ENCODE peak calls at places on chromosomes 6 and 20, in six cellular contexts. One of them, this sample, is unnamed.

GRCh38 chr6:125867483-125867935 is 76.7 kb downstream of the NCOA7 start:
- DNase-seq in T-cell: no peak
- DNase-seq in hepatic stellate cell: no peak
- DNase-seq in astrocyte of the spinal cord: peak; percentile 80
- DNase-seq in OCI-LY7: no peak
- DNase-seq in germinal center: no peak
- DNase-seq in this sample: no peak

GRCh38 chr6:150565945-150566344 is 33.7 kb upstream of the PLEKHG1 start:
- DNase-seq in T-cell: no peak
- DNase-seq in hepatic stellate cell: no peak
- DNase-seq in astrocyte of the spinal cord: no peak
- DNase-seq in OCI-LY7: no peak
- DNase-seq in germinal center: no peak
- DNase-seq in this sample: no peak

GRCh38 chr6:157761926-157762325 is 61.1 kb upstream of the SNX9 start:
- DNase-seq in T-cell: no peak
- DNase-seq in hepatic stellate cell: no peak
- DNase-seq in astrocyte of the spinal cord: no peak
- DNase-seq in OCI-LY7: no peak
- DNase-seq in germinal center: no peak
- DNase-seq in this sample: no peak

GRCh38 chr6:22349051-22349450 is 52.2 kb upstream of the PRL start:
- DNase-seq in T-cell: no peak
- DNase-seq in hepatic stellate cell: no peak
- DNase-seq in astrocyte of the spinal cord: no peak
- DNase-seq in OCI-LY7: no peak
- DNase-seq in germinal center: no peak
- DNase-seq in this sample: no peak

GRCh38 chr6:139240161-139241010 is 51.4 kb downstream of the TXLNB start:
- DNase-seq in T-cell: no peak
- DNase-seq in hepatic stellate cell: peak; percentile 66
- DNase-seq in astrocyte of the spinal cord: peak; percentile 93
- DNase-seq in OCI-LY7: no peak
- DNase-seq in germinal center: no peak
- DNase-seq in this sample: no peak

GRCh38 chr20:62272200-62272599 is 30.6 kb upstream of the ADRM1 start:
- DNase-seq in T-cell: no peak
- DNase-seq in hepatic stellate cell: no peak
- DNase-seq in astrocyte of the spinal cord: no peak
- DNase-seq in OCI-LY7: peak; percentile 4
- DNase-seq in germinal center: no peak
- DNase-seq in this sample: no peak

GRCh38 chr6:65566117-65566516 is 140.9 kb downstream of the EYS start:
- DNase-seq in T-cell: no peak
- DNase-seq in hepatic stellate cell: no peak
- DNase-seq in astrocyte of the spinal cord: no peak
- DNase-seq in OCI-LY7: peak; percentile 1
- DNase-seq in germinal center: no peak
- DNase-seq in this sample: no peak

GRCh38 chr6:147418523-147418922 is 90.0 kb upstream of the SAMD5 start:
- DNase-seq in T-cell: no peak
- DNase-seq in hepatic stellate cell: no peak
- DNase-seq in astrocyte of the spinal cord: no peak
- DNase-seq in OCI-LY7: no peak
- DNase-seq in germinal center: no peak
- DNase-seq in this sample: no peak

GRCh38 chr20:13791562-13792459 is 7.0 kb downstream of the NDUFAF5 start:
- DNase-seq in T-cell: no peak
- DNase-seq in hepatic stellate cell: no peak
- DNase-seq in astrocyte of the spinal cord: no peak
- DNase-seq in OCI-LY7: no peak
- DNase-seq in germinal center: no peak
- DNase-seq in this sample: no peak

GRCh38 chr6:81613606-81614005 is 138.9 kb downstream of the TENT5A start:
- DNase-seq in T-cell: no peak
- DNase-seq in hepatic stellate cell: no peak
- DNase-seq in astrocyte of the spinal cord: peak; percentile 56
- DNase-seq in OCI-LY7: no peak
- DNase-seq in germinal center: no peak
- DNase-seq in this sample: no peak

GRCh38 chr20:17806739-17807441 is 107.1 kb downstream of the BANF2 start:
- DNase-seq in T-cell: no peak
- DNase-seq in hepatic stellate cell: peak; percentile 74
- DNase-seq in astrocyte of the spinal cord: peak; percentile 75
- DNase-seq in OCI-LY7: no peak
- DNase-seq in germinal center: no peak
- DNase-seq in this sample: no peak

GRCh38 chr6:13660893-13661292 is 45.8 kb downstream of the NOL7 start:
- DNase-seq in T-cell: no peak
- DNase-seq in hepatic stellate cell: no peak
- DNase-seq in astrocyte of the spinal cord: no peak
- DNase-seq in OCI-LY7: no peak
- DNase-seq in germinal center: no peak
- DNase-seq in this sample: no peak

GRCh38 chr6:57190140-57190539 is 18.0 kb downstream of the BAG2 start:
- DNase-seq in T-cell: no peak
- DNase-seq in hepatic stellate cell: peak; percentile 21
- DNase-seq in astrocyte of the spinal cord: peak; percentile 57
- DNase-seq in OCI-LY7: peak; percentile 15
- DNase-seq in germinal center: no peak
- DNase-seq in this sample: no peak

GRCh38 chr20:63519765-63520593 is 586 bp upstream of the PPDPF start:
- DNase-seq in T-cell: peak; percentile 44
- DNase-seq in hepatic stellate cell: peak; percentile 69
- DNase-seq in astrocyte of the spinal cord: peak; percentile 23
- DNase-seq in OCI-LY7: peak; percentile 55
- DNase-seq in germinal center: peak; percentile 71
- DNase-seq in this sample: peak; percentile 84

GRCh38 chr6:154513601-154514320 is 3.3 kb upstream of the CNKSR3 start:
- DNase-seq in T-cell: no peak
- DNase-seq in hepatic stellate cell: no peak
- DNase-seq in astrocyte of the spinal cord: no peak
- DNase-seq in OCI-LY7: no peak
- DNase-seq in germinal center: no peak
- DNase-seq in this sample: no peak

GRCh38 chr20:56429496-56429895 is 17.4 kb downstream of the CASS4 start:
- DNase-seq in T-cell: no peak
- DNase-seq in hepatic stellate cell: peak; percentile 60
- DNase-seq in astrocyte of the spinal cord: peak; percentile 67
- DNase-seq in OCI-LY7: no peak
- DNase-seq in germinal center: peak; percentile 23
- DNase-seq in this sample: no peak

GRCh38 chr6:131963063-131963462 is 11.9 kb upstream of the CCN2 start:
- DNase-seq in T-cell: no peak
- DNase-seq in hepatic stellate cell: no peak
- DNase-seq in astrocyte of the spinal cord: no peak
- DNase-seq in OCI-LY7: no peak
- DNase-seq in germinal center: no peak
- DNase-seq in this sample: no peak

GRCh38 chr6:134517863-134518262 is 200.0 kb upstream of the SGK1 start:
- DNase-seq in T-cell: no peak
- DNase-seq in hepatic stellate cell: no peak
- DNase-seq in astrocyte of the spinal cord: no peak
- DNase-seq in OCI-LY7: no peak
- DNase-seq in germinal center: no peak
- DNase-seq in this sample: no peak

GRCh38 chr6:167530960-167531359 is 206.1 kb downstream of the TTLL2 start:
- DNase-seq in T-cell: no peak
- DNase-seq in hepatic stellate cell: no peak
- DNase-seq in astrocyte of the spinal cord: no peak
- DNase-seq in OCI-LY7: no peak
- DNase-seq in germinal center: no peak
- DNase-seq in this sample: no peak

GRCh38 chr6:18047406-18047805 is 60.0 kb upstream of the KIF13A start:
- DNase-seq in T-cell: no peak
- DNase-seq in hepatic stellate cell: no peak
- DNase-seq in astrocyte of the spinal cord: peak; percentile 64
- DNase-seq in OCI-LY7: no peak
- DNase-seq in germinal center: no peak
- DNase-seq in this sample: no peak